ENCODE peak calls at places on chromosomes 16 and 17, in seven cellular contexts. N, Q, Z, G, X, L and W are unnamed samples.

GRCh38 chr17:63786961-63787711 is 13.2 kb downstream of the DDX42 start:
- DNase-seq in N (no peak), Q (no peak), Z (no peak), G (no peak), X (no peak), L (no peak), W (no peak)

GRCh38 chr17:65268832-65269231 is 131.7 kb downstream of the RGS9 start:
- DNase-seq in N (no peak), Q (no peak), Z (no peak), G (peak), X (no peak), L (no peak), W (no peak)

GRCh38 chr16:28543072-28543471 is 4.3 kb upstream of the NUPR1 start:
- DNase-seq in N (no peak), Q (peak), Z (no peak), G (no peak), X (no peak), L (no peak), W (no peak)

GRCh38 chr17:36089888-36090836 is at the start of gene CCL3:
- DNase-seq in N (no peak), Q (no peak), Z (no peak), G (peak), X (no peak), L (no peak), W (no peak)

GRCh38 chr17:59381716-59382570 is 50.5 kb downstream of the YPEL2 start:
- DNase-seq in N (no peak), Q (peak), Z (no peak), G (no peak), X (no peak), L (no peak), W (no peak)

GRCh38 chr16:53043986-53044571 is 8.6 kb downstream of the CHD9NB start:
- DNase-seq in N (no peak), Q (no peak), Z (no peak), G (no peak), X (no peak), L (no peak), W (no peak)

GRCh38 chr17:65514082-65514481 is 47.4 kb downstream of the AXIN2 start:
- DNase-seq in N (peak), Q (no peak), Z (no peak), G (peak), X (no peak), L (no peak), W (no peak)

GRCh38 chr17:17387017-17387416 is 83.8 kb downstream of the NT5M start:
- DNase-seq in N (no peak), Q (no peak), Z (no peak), G (no peak), X (no peak), L (no peak), W (no peak)

GRCh38 chr16:27726621-27727275 is 176.8 kb downstream of the KATNIP start:
- DNase-seq in N (no peak), Q (no peak), Z (no peak), G (peak), X (no peak), L (no peak), W (no peak)

GRCh38 chr17:42146911-42147607 is 7.7 kb downstream of the RAB5C start:
- DNase-seq in N (no peak), Q (no peak), Z (no peak), G (no peak), X (no peak), L (no peak), W (no peak)

GRCh38 chr17:3892095-3892998 is 506 bp downstream of the CAMKK1 start:
- DNase-seq in N (peak), Q (peak), Z (peak), G (peak), X (peak), L (peak), W (peak)

GRCh38 chr16:13453325-13453724 is 466.6 kb upstream of the ERCC4 start:
- DNase-seq in N (no peak), Q (no peak), Z (no peak), G (no peak), X (no peak), L (no peak), W (no peak)